ENCODE peak calls at places on chromosome 14, in ten cellular contexts. Q is right atrium auricular region, P is lower lobe of right lung, F is spleen, K is Peyer's patch, E is heart left ventricle, U is cardiac muscle cell, L is pancreas, W is HepG2, O is OCI-LY7. B is an unnamed sample. For H3K4me1, the result is how much of the 10 kb centered on the place peaks cover.

GRCh38 chr14:23172096-23172495 is 11.4 kb downstream of the SLC7A8 start:
- DNase-seq in Q (no peak), P (no peak), F (no peak), K (no peak), E (no peak), U (no peak), L (no peak), W (no peak), O (no peak), B (no peak)

GRCh38 chr14:49934638-49935037 is 41.8 kb downstream of the ARF6 start:
- DNase-seq in Q (no peak), P (no peak), F (no peak), K (no peak), E (no peak), U (no peak), L (no peak), W (no peak), O (no peak), B (no peak)

GRCh38 chr14:61730756-61731373 is 31.4 kb upstream of the SNAPC1 start:
- DNase-seq in Q (no peak), P (no peak), F (no peak), K (no peak), E (no peak), U (no peak), L (no peak), W (no peak), O (peak), B (no peak)

GRCh38 chr14:64465208-64465821 is at the start of gene AKAP5:
- DNase-seq in Q (no peak), P (peak), F (peak), K (peak), E (peak), U (peak), L (peak), W (peak), O (peak), B (no peak)

GRCh38 chr14:54478621-54479215 is 10.1 kb downstream of the GMFB start:
- DNase-seq in Q (no peak), P (no peak), F (no peak), K (no peak), E (no peak), U (peak), L (no peak), W (no peak), O (no peak), B (no peak)

GRCh38 chr14:51145246-51145645 is 50.3 kb upstream of the TRIM9 start:
- DNase-seq in Q (no peak), P (no peak), F (no peak), K (no peak), E (no peak), U (no peak), L (no peak), W (no peak), O (no peak), B (no peak)

GRCh38 chr14:71324767-71325272 is 417.6 kb downstream of the PCNX1 start:
- DNase-seq in Q (no peak), P (no peak), F (no peak), K (no peak), E (no peak), U (peak), L (no peak), W (no peak), O (peak), B (no peak)

GRCh38 chr14:32010561-32011188 is 66.4 kb upstream of the ARHGAP5 start:
- DNase-seq in Q (no peak), P (no peak), F (no peak), K (no peak), E (no peak), U (no peak), L (no peak), W (peak), O (no peak), B (no peak)

GRCh38 chr14:100438678-100439592 is 115.8 kb downstream of the SLC25A47 start:
- DNase-seq in Q (peak), P (peak), F (no peak), K (peak), E (no peak), U (no peak), L (no peak), W (peak), O (no peak), B (peak)

GRCh38 chr14:29370024-29370423 is 557.6 kb downstream of the PRKD1 start:
- DNase-seq in Q (no peak), P (no peak), F (no peak), K (no peak), E (no peak), U (no peak), L (no peak), W (no peak), O (no peak), B (no peak)

GRCh38 chr14:64170190-64170589 is 124.0 kb downstream of the ESR2 start:
- DNase-seq in Q (no peak), P (no peak), F (no peak), K (peak), E (no peak), U (no peak), L (no peak), W (no peak), O (peak), B (no peak)

GRCh38 chr14:51862171-51862838 is 1.9 kb downstream of the GNG2 start:
- DNase-seq in Q (no peak), P (no peak), F (no peak), K (no peak), E (no peak), U (no peak), L (no peak), W (no peak), O (peak), B (no peak)

GRCh38 chr14:100554082-100554677 is 33.0 kb downstream of the BEGAIN start:
- DNase-seq in Q (peak), P (peak), F (no peak), K (no peak), E (peak), U (no peak), L (no peak), W (no peak), O (no peak), B (no peak)

GRCh38 chr14:76101384-76101783 is 50.3 kb upstream of the GPATCH2L start:
- DNase-seq in Q (no peak), P (no peak), F (no peak), K (no peak), E (no peak), U (no peak), L (no peak), W (no peak), O (no peak), B (peak)

GRCh38 chr14:23103581-23103980 is 1.2 kb downstream of the CIROP start:
- DNase-seq in Q (no peak), P (no peak), F (peak), K (no peak), E (no peak), U (no peak), L (no peak), W (no peak), O (no peak), B (no peak)

GRCh38 chr14:34496679-34497513 is 34.9 kb upstream of the SPTSSA start:
- DNase-seq in Q (peak), P (peak), F (no peak), K (peak), E (peak), U (no peak), L (peak), W (peak), O (no peak), B (peak)

GRCh38 chr14:38074091-38074490 is 133.6 kb upstream of the SSTR1 start:
- DNase-seq in Q (no peak), P (no peak), F (no peak), K (no peak), E (no peak), U (no peak), L (no peak), W (no peak), O (peak), B (no peak)

GRCh38 chr14:79318371-79318770 is 892.9 kb downstream of the DIO2 start:
- DNase-seq in Q (no peak), P (no peak), F (no peak), K (no peak), E (no peak), U (no peak), L (no peak), W (no peak), O (no peak), B (no peak)

GRCh38 chr14:64388533-64389243 is 535 bp downstream of the MTHFD1 start:
- DNase-seq in Q (peak), P (no peak), F (peak), K (peak), E (no peak), U (peak), L (no peak), W (peak), O (peak), B (no peak)

GRCh38 chr14:32311294-32312009 is 17.6 kb upstream of the AKAP6 start:
- DNase-seq in Q (no peak), P (no peak), F (no peak), K (no peak), E (no peak), U (no peak), L (no peak), W (peak), O (no peak), B (no peak)

GRCh38 chr14:77139540-77140342 is 1.9 kb downstream of the ZDHHC22 start:
- DNase-seq in Q (no peak), P (no peak), F (peak), K (peak), E (no peak), U (peak), L (no peak), W (peak), O (peak), B (no peak)

GRCh38 chr14:55446127-55446736 is 5.8 kb upstream of the TBPL2 start:
- DNase-seq in Q (peak), P (no peak), F (no peak), K (peak), E (peak), U (peak), L (peak), W (peak), O (peak), B (peak)

GRCh38 chr14:31787377-31787776 is 226.2 kb downstream of the NUBPL start:
- DNase-seq in Q (no peak), P (no peak), F (no peak), K (no peak), E (no peak), U (no peak), L (no peak), W (peak), O (no peak), B (no peak)

GRCh38 chr14:31043379-31043778 is 17.2 kb upstream of the STRN3 start:
- DNase-seq in Q (no peak), P (no peak), F (no peak), K (no peak), E (no peak), U (no peak), L (no peak), W (no peak), O (no peak), B (no peak)

GRCh38 chr14:74255281-74255680 is 16.0 kb downstream of the VSX2 start:
- DNase-seq in Q (no peak), P (no peak), F (no peak), K (no peak), E (no peak), U (no peak), L (no peak), W (no peak), O (no peak), B (no peak)

GRCh38 chr14:21987937-21988336 is 314.3 kb upstream of the OR4E1 start:
- DNase-seq in Q (no peak), P (no peak), F (no peak), K (no peak), E (no peak), U (peak), L (no peak), W (peak), O (peak), B (no peak)

GRCh38 chr14:44385906-44386305 is 121.2 kb downstream of the FSCB start:
- DNase-seq in Q (no peak), P (no peak), F (no peak), K (no peak), E (no peak), U (no peak), L (no peak), W (no peak), O (no peak), B (no peak)

GRCh38 chr14:93430889-93431670 is at the start of gene UNC79:
- DNase-seq in Q (no peak), P (no peak), F (no peak), K (no peak), E (no peak), U (peak), L (peak), W (no peak), O (no peak), B (no peak)

GRCh38 chr14:102606296-102606695 is 13.8 kb downstream of the RCOR1 start:
- DNase-seq in Q (no peak), P (no peak), F (no peak), K (no peak), E (no peak), U (no peak), L (no peak), W (no peak), O (no peak), B (no peak)

GRCh38 chr14:102603293-102603907 is 11.0 kb downstream of the RCOR1 start:
- DNase-seq in Q (no peak), P (no peak), F (no peak), K (no peak), E (no peak), U (no peak), L (no peak), W (no peak), O (no peak), B (no peak)

GRCh38 chr14:102602421-102603292 is 10.2 kb downstream of the RCOR1 start:
- DNase-seq in Q (no peak), P (no peak), F (no peak), K (no peak), E (no peak), U (no peak), L (no peak), W (no peak), O (no peak), B (no peak)

GRCh38 chr14:102605026-102605425 is 12.6 kb downstream of the RCOR1 start:
- DNase-seq in Q (no peak), P (no peak), F (no peak), K (no peak), E (no peak), U (no peak), L (no peak), W (no peak), O (no peak), B (no peak)

GRCh38 chr14:102604183-102604582 is 11.7 kb downstream of the RCOR1 start:
- DNase-seq in Q (no peak), P (no peak), F (no peak), K (no peak), E (no peak), U (no peak), L (no peak), W (no peak), O (no peak), B (no peak)
- H3K4me1 ChIP-seq in Q (under half), P (under half), F (under half), K (under half), E (under half), U (under half), L (under half), W (half or more), O (half or more), B (under half)

GRCh38 chr14:90814806-90815566 is 1.2 kb downstream of the TTC7B start:
- DNase-seq in Q (no peak), P (no peak), F (no peak), K (no peak), E (no peak), U (no peak), L (no peak), W (no peak), O (no peak), B (no peak)

GRCh38 chr14:90816686-90817436 is 631 bp upstream of the TTC7B start:
- DNase-seq in Q (no peak), P (no peak), F (no peak), K (no peak), E (no peak), U (no peak), L (no peak), W (no peak), O (no peak), B (no peak)

GRCh38 chr14:90818715-90819114 is 2.5 kb upstream of the TTC7B start:
- DNase-seq in Q (no peak), P (no peak), F (no peak), K (no peak), E (no peak), U (no peak), L (no peak), W (no peak), O (no peak), B (no peak)

GRCh38 chr14:90815567-90815816 is 738 bp downstream of the TTC7B start:
- DNase-seq in Q (no peak), P (no peak), F (no peak), K (no peak), E (no peak), U (no peak), L (no peak), W (no peak), O (no peak), B (no peak)

GRCh38 chr14:90815817-90816662 is at the start of gene TTC7B:
- DNase-seq in Q (no peak), P (peak), F (peak), K (no peak), E (peak), U (peak), L (peak), W (no peak), O (peak), B (peak)
- H3K4me3 ChIP-seq in Q (peak), P (peak), F (peak), K (peak), E (peak), U (peak), L (peak), W (peak), O (no peak), B (peak)

DNA sequence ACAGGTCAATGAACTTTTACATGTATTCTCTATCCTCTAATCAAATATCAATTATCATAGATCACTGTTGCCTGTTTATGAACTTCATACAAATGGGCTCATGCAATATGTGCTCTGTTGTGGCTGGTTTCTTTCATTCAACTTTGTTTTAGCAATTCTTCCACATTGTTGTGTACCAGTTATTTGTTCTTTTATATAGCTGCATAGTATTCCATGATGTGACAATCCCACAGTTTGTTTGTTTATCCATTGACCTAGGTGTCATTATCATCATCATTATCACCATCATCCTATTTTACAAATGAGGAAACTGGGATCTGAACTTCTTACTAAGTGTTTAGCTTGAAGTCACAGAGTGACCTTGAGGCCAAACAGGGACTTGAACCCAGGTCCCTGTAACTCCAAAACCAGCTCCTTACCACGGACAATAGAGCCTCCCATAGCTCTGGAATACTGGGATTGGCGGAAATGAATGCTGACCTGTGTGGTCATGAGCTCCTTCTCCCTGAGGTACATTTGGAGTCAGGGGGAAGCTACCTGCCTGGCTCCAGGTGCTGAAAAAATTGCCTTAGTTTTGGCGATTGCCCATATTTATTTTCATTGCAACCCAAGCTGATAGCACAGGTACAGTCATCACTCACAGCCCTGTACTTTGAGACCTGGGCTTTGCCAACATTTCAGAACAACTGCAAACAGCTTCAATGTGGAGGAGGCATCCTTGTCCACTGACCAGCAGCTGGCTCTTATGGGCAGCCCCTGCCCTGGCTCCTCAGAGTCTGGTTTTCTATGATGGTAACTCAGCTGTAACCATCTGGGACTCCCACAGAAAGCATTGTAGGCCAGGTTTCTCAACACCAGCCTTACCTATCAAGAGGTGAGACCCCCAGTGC is 9.2 kb downstream of the ZFP36L1 start:
- DNase-seq in Q (peak), P (no peak), F (no peak), K (no peak), E (peak), U (no peak), L (peak), W (peak), O (no peak), B (peak)
- H3K4me1 ChIP-seq in Q (half or more), P (half or more), F (half or more), K (under half), E (under half), U (under half), L (half or more), W (half or more), O (half or more), B (half or more)

GRCh38 chr14:91414475-91415342 is 2.9 kb downstream of the CCDC88C start:
- DNase-seq in Q (no peak), P (no peak), F (no peak), K (no peak), E (no peak), U (no peak), L (no peak), W (no peak), O (no peak), B (no peak)

GRCh38 chr14:91413547-91414474 is 3.8 kb downstream of the CCDC88C start:
- DNase-seq in Q (no peak), P (peak), F (peak), K (peak), E (no peak), U (no peak), L (peak), W (no peak), O (peak), B (no peak)

GRCh38 chr14:91412939-91413338 is 4.7 kb downstream of the CCDC88C start:
- DNase-seq in Q (no peak), P (no peak), F (no peak), K (peak), E (no peak), U (no peak), L (no peak), W (no peak), O (no peak), B (no peak)

GRCh38 chr14:91409991-91410401 is 7.6 kb downstream of the CCDC88C start:
- DNase-seq in Q (no peak), P (no peak), F (peak), K (no peak), E (no peak), U (no peak), L (no peak), W (no peak), O (no peak), B (peak)

DNA sequence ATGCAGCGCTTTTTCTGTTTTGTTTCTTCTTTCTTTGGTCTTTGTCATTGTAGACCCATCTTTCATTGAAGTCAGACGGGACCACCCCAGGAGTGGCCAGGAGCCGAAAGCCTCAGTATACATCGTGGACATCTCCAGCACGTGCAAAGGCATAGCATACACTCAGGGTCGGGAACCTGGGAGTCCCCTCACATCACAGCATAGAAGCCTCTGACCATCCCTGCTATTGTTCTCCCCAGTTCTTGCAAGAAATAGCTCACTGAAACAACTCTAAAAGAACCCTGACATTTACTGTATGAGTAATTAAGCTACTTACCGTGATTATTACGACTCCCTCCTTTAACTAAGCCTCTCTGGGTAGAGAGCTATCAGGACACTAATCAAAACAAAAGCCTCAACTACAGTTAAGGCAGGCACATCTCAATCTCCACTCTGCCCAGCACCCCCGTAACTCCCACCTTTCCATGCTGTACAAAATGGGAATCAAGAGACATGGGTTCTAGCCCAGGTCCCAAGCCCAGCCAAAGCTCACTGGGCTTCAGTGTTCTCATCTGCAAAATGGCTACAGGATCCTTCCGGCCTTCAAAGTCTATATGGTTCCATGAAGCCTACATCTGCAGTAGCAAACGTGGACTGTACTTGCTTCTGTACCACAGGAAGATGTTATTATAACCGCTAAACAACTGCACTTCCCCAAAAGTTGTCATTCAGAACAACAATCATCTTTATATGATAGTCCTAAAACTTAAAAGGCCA is 6.7 kb downstream of the CCDC88C start:
- DNase-seq in Q (no peak), P (no peak), F (peak), K (no peak), E (no peak), U (no peak), L (no peak), W (no peak), O (peak), B (peak)
- H3K4me3 ChIP-seq in Q (no peak), P (no peak), F (peak), K (no peak), E (no peak), U (no peak), L (no peak), W (no peak), O (peak), B (no peak)

GRCh38 chr14:91862417-91862816 is 4.9 kb downstream of the TC2N start:
- DNase-seq in Q (no peak), P (no peak), F (no peak), K (no peak), E (no peak), U (no peak), L (no peak), W (no peak), O (no peak), B (no peak)

GRCh38 chr14:91858536-91859275 is 8.6 kb downstream of the TC2N start:
- DNase-seq in Q (no peak), P (no peak), F (no peak), K (no peak), E (no peak), U (no peak), L (no peak), W (peak), O (no peak), B (no peak)

GRCh38 chr14:91854327-91854934 is 12.9 kb downstream of the TC2N start:
- DNase-seq in Q (no peak), P (no peak), F (no peak), K (no peak), E (no peak), U (no peak), L (no peak), W (no peak), O (no peak), B (no peak)

GRCh38 chr14:91861091-91861490 is 6.2 kb downstream of the TC2N start:
- DNase-seq in Q (no peak), P (no peak), F (no peak), K (no peak), E (no peak), U (no peak), L (no peak), W (no peak), O (no peak), B (no peak)

GRCh38 chr14:91860238-91860637 is 7.1 kb downstream of the TC2N start:
- DNase-seq in Q (no peak), P (no peak), F (no peak), K (no peak), E (no peak), U (no peak), L (no peak), W (no peak), O (no peak), B (no peak)
- H3K4me1 ChIP-seq in Q (under half), P (under half), F (under half), K (under half), E (under half), U (under half), L (under half), W (under half), O (under half), B (under half)

B was measured in sigmoid colon.